ENCODE peak calls at places on chromosomes 6 and 20, in five cellular contexts. K is EL; B is activated CD8-positive, alpha-beta memory T cell treated with anti-CD3 and anti-CD28 coated beads, Interleukin-2, amount 50 U/mL, for 48 hours; Q is CD4-positive, alpha-beta memory T cell; V is HTR-8/SVneo. I is an unnamed sample.

GRCh38 chr20:63830821-63831593 is at the start of gene ZBTB46:
- DNase-seq in V (peak), B (peak), Q (no peak), K (peak), I (no peak)

GRCh38 chr6:166657531-166657930 is 30.5 kb upstream of the RPS6KA2 start:
- DNase-seq in K (no peak), V (no peak), B (no peak), Q (no peak), I (no peak)

GRCh38 chr6:20711518-20711917 is 177.3 kb downstream of the CDKAL1 start:
- DNase-seq in K (peak), V (no peak), Q (no peak), B (no peak), I (no peak)

GRCh38 chr6:166988674-166989201 is 10.5 kb upstream of the CEP43 start:
- DNase-seq in Q (no peak), B (no peak), K (no peak), V (no peak), I (no peak)

GRCh38 chr6:137873273-137873762 is 6.3 kb downstream of the TNFAIP3 start:
- DNase-seq in B (peak), K (peak), Q (peak), V (no peak), I (no peak)

GRCh38 chr6:31871068-31871659 is 7.6 kb downstream of the SLC44A4 start:
- DNase-seq in Q (no peak), V (no peak), B (no peak), K (peak), I (no peak)

GRCh38 chr6:137283940-137284910 is 65.0 kb upstream of the IFNGR1 start:
- DNase-seq in Q (no peak), B (no peak), V (no peak), K (no peak), I (no peak)

GRCh38 chr6:903746-904145 is 210.8 kb upstream of the EXOC2 start:
- DNase-seq in K (peak), B (no peak), V (peak), Q (no peak), I (no peak)

GRCh38 chr6:10406556-10406955 is 8.3 kb downstream of the TFAP2A start:
- DNase-seq in V (no peak), Q (no peak), B (no peak), K (peak), I (no peak)

GRCh38 chr6:142323377-142323776 is 21.6 kb downstream of the ADGRG6 start:
- DNase-seq in V (no peak), B (no peak), Q (no peak), K (no peak), I (no peak)

GRCh38 chr20:38148328-38149102 is 16.6 kb downstream of the TGM2 start:
- DNase-seq in Q (no peak), B (no peak), V (no peak), K (no peak), I (no peak)

GRCh38 chr6:92688328-92688727 is 731.0 kb downstream of the EPHA7 start:
- DNase-seq in B (no peak), K (no peak), Q (no peak), V (no peak), I (no peak)

GRCh38 chr20:63973636-63974401 is 4.1 kb upstream of the ZNF512B start:
- DNase-seq in K (peak), V (peak), B (peak), Q (peak), I (peak)